ENCODE peak calls at places on chromosomes 12 and 14, in nine cellular contexts. One of them, this sample, is unnamed.

GRCh38 chr12:132146098-132146497 is 1.8 kb downstream of the NOC4L start:
- DNase-seq in AG04450: no peak
- DNase-seq in keratinocyte: no peak
- DNase-seq in ovary: peak
- DNase-seq in tibial nerve: peak
- DNase-seq in gastrocnemius medialis: no peak
- DNase-seq in CD8-positive, alpha-beta T cell: no peak
- DNase-seq in testis: no peak
- DNase-seq in thoracic aorta: no peak
- DNase-seq in this sample: no peak

GRCh38 chr12:57131896-57132744 is 3.8 kb downstream of the LRP1 start:
- DNase-seq in gastrocnemius medialis: no peak
- DNase-seq in keratinocyte: no peak
- DNase-seq in thoracic aorta: no peak
- DNase-seq in ovary: no peak
- DNase-seq in testis: no peak
- DNase-seq in AG04450: no peak
- DNase-seq in tibial nerve: no peak
- DNase-seq in CD8-positive, alpha-beta T cell: no peak
- DNase-seq in this sample: no peak

GRCh38 chr12:4900327-4900726 is 9.4 kb upstream of the KCNA1 start:
- DNase-seq in ovary: no peak
- DNase-seq in AG04450: no peak
- DNase-seq in testis: no peak
- DNase-seq in CD8-positive, alpha-beta T cell: no peak
- DNase-seq in gastrocnemius medialis: no peak
- DNase-seq in keratinocyte: peak
- DNase-seq in thoracic aorta: no peak
- DNase-seq in tibial nerve: no peak
- DNase-seq in this sample: no peak

GRCh38 chr12:110680032-110680431 is 8.9 kb downstream of the HVCN1 start:
- DNase-seq in ovary: no peak
- DNase-seq in thoracic aorta: no peak
- DNase-seq in gastrocnemius medialis: no peak
- DNase-seq in CD8-positive, alpha-beta T cell: no peak
- DNase-seq in keratinocyte: no peak
- DNase-seq in tibial nerve: no peak
- DNase-seq in testis: no peak
- DNase-seq in AG04450: no peak
- DNase-seq in this sample: no peak

GRCh38 chr12:52415870-52416750 is 10.0 kb upstream of the KRT82 start:
- DNase-seq in thoracic aorta: no peak
- DNase-seq in ovary: no peak
- DNase-seq in keratinocyte: peak
- DNase-seq in gastrocnemius medialis: peak
- DNase-seq in CD8-positive, alpha-beta T cell: no peak
- DNase-seq in testis: peak
- DNase-seq in tibial nerve: peak
- DNase-seq in AG04450: peak
- DNase-seq in this sample: no peak

GRCh38 chr12:52233462-52234141 is 559 bp downstream of the KRT7 start:
- DNase-seq in keratinocyte: no peak
- DNase-seq in AG04450: no peak
- DNase-seq in testis: no peak
- DNase-seq in thoracic aorta: no peak
- DNase-seq in gastrocnemius medialis: no peak
- DNase-seq in ovary: no peak
- DNase-seq in tibial nerve: no peak
- DNase-seq in CD8-positive, alpha-beta T cell: no peak
- DNase-seq in this sample: no peak

GRCh38 chr12:46246021-46246700 is 22.7 kb downstream of the SLC38A1 start:
- DNase-seq in ovary: no peak
- DNase-seq in testis: no peak
- DNase-seq in thoracic aorta: no peak
- DNase-seq in AG04450: no peak
- DNase-seq in keratinocyte: no peak
- DNase-seq in gastrocnemius medialis: no peak
- DNase-seq in tibial nerve: no peak
- DNase-seq in CD8-positive, alpha-beta T cell: peak
- DNase-seq in this sample: no peak

GRCh38 chr14:27078176-27078575 is 480.3 kb upstream of the NOVA1 start:
- DNase-seq in testis: no peak
- DNase-seq in AG04450: no peak
- DNase-seq in thoracic aorta: no peak
- DNase-seq in gastrocnemius medialis: no peak
- DNase-seq in tibial nerve: no peak
- DNase-seq in ovary: no peak
- DNase-seq in CD8-positive, alpha-beta T cell: no peak
- DNase-seq in keratinocyte: no peak
- DNase-seq in this sample: no peak

GRCh38 chr14:98182385-98183055 is 1089.5 kb downstream of the BCL11B start:
- DNase-seq in thoracic aorta: no peak
- DNase-seq in keratinocyte: peak
- DNase-seq in gastrocnemius medialis: no peak
- DNase-seq in CD8-positive, alpha-beta T cell: no peak
- DNase-seq in AG04450: no peak
- DNase-seq in tibial nerve: no peak
- DNase-seq in ovary: no peak
- DNase-seq in testis: no peak
- DNase-seq in this sample: no peak

GRCh38 chr14:93231129-93231979 is 24.3 kb downstream of the UBR7 start:
- DNase-seq in CD8-positive, alpha-beta T cell: no peak
- DNase-seq in keratinocyte: peak
- DNase-seq in AG04450: no peak
- DNase-seq in ovary: peak
- DNase-seq in thoracic aorta: no peak
- DNase-seq in testis: peak
- DNase-seq in tibial nerve: no peak
- DNase-seq in gastrocnemius medialis: no peak
- DNase-seq in this sample: no peak

GRCh38 chr12:129700036-129700435 is 203.8 kb downstream of the TMEM132D start:
- DNase-seq in CD8-positive, alpha-beta T cell: no peak
- DNase-seq in thoracic aorta: no peak
- DNase-seq in ovary: no peak
- DNase-seq in AG04450: no peak
- DNase-seq in testis: no peak
- DNase-seq in keratinocyte: no peak
- DNase-seq in gastrocnemius medialis: no peak
- DNase-seq in tibial nerve: no peak
- DNase-seq in this sample: no peak
- H3K4me3 ChIP-seq in CD8-positive, alpha-beta T cell: no peak
- H3K4me3 ChIP-seq in thoracic aorta: no peak
- H3K4me3 ChIP-seq in ovary: no peak
- H3K4me3 ChIP-seq in AG04450: no peak
- H3K4me3 ChIP-seq in testis: no peak
- H3K4me3 ChIP-seq in keratinocyte: no peak
- H3K4me3 ChIP-seq in gastrocnemius medialis: no peak
- H3K4me3 ChIP-seq in tibial nerve: no peak
- H3K4me3 ChIP-seq in this sample: no peak

GRCh38 chr12:100573499-100574261 is at the start of gene GAS2L3:
- DNase-seq in testis: peak
- DNase-seq in AG04450: peak
- DNase-seq in keratinocyte: no peak
- DNase-seq in CD8-positive, alpha-beta T cell: peak
- DNase-seq in thoracic aorta: peak
- DNase-seq in gastrocnemius medialis: peak
- DNase-seq in ovary: peak
- DNase-seq in tibial nerve: peak
- DNase-seq in this sample: peak
- H3K27ac ChIP-seq in testis: peak
- H3K27ac ChIP-seq in AG04450: peak
- H3K27ac ChIP-seq in keratinocyte: peak
- H3K27ac ChIP-seq in CD8-positive, alpha-beta T cell: no peak
- H3K27ac ChIP-seq in thoracic aorta: peak
- H3K27ac ChIP-seq in gastrocnemius medialis: peak
- H3K27ac ChIP-seq in ovary: peak
- H3K27ac ChIP-seq in tibial nerve: peak
- H3K27ac ChIP-seq in this sample: peak

GRCh38 chr14:50559990-50560928 is at the start of gene ATL1:
- DNase-seq in testis: peak
- DNase-seq in gastrocnemius medialis: peak
- DNase-seq in CD8-positive, alpha-beta T cell: peak
- DNase-seq in AG04450: peak
- DNase-seq in keratinocyte: no peak
- DNase-seq in ovary: peak
- DNase-seq in thoracic aorta: peak
- DNase-seq in tibial nerve: peak
- DNase-seq in this sample: peak
- TF ChIP-seq CTCF in testis: no peak
- TF ChIP-seq CTCF in gastrocnemius medialis: no peak
- TF ChIP-seq CTCF in CD8-positive, alpha-beta T cell: no peak
- TF ChIP-seq CTCF in AG04450: no peak
- TF ChIP-seq CTCF in keratinocyte: no peak
- TF ChIP-seq CTCF in ovary: no peak
- TF ChIP-seq CTCF in thoracic aorta: no peak
- TF ChIP-seq CTCF in tibial nerve: peak
- TF ChIP-seq CTCF in this sample: no peak

GRCh38 chr12:38101753-38102152 is 214.8 kb upstream of the ALG10B start:
- DNase-seq in ovary: no peak
- DNase-seq in CD8-positive, alpha-beta T cell: no peak
- DNase-seq in thoracic aorta: no peak
- DNase-seq in tibial nerve: no peak
- DNase-seq in keratinocyte: no peak
- DNase-seq in gastrocnemius medialis: no peak
- DNase-seq in testis: no peak
- DNase-seq in AG04450: no peak
- DNase-seq in this sample: no peak

GRCh38 chr12:38102197-38102596 is 214.4 kb upstream of the ALG10B start:
- DNase-seq in AG04450: no peak
- DNase-seq in tibial nerve: no peak
- DNase-seq in keratinocyte: no peak
- DNase-seq in CD8-positive, alpha-beta T cell: no peak
- DNase-seq in thoracic aorta: no peak
- DNase-seq in ovary: no peak
- DNase-seq in testis: no peak
- DNase-seq in gastrocnemius medialis: no peak
- DNase-seq in this sample: no peak

GRCh38 chr12:38099686-38100085 is 216.9 kb upstream of the ALG10B start:
- DNase-seq in gastrocnemius medialis: no peak
- DNase-seq in ovary: no peak
- DNase-seq in tibial nerve: no peak
- DNase-seq in keratinocyte: no peak
- DNase-seq in testis: no peak
- DNase-seq in AG04450: no peak
- DNase-seq in CD8-positive, alpha-beta T cell: no peak
- DNase-seq in thoracic aorta: no peak
- DNase-seq in this sample: no peak
- H3K4me3 ChIP-seq in gastrocnemius medialis: no peak
- H3K4me3 ChIP-seq in ovary: no peak
- H3K4me3 ChIP-seq in tibial nerve: no peak
- H3K4me3 ChIP-seq in keratinocyte: no peak
- H3K4me3 ChIP-seq in testis: peak
- H3K4me3 ChIP-seq in AG04450: no peak
- H3K4me3 ChIP-seq in CD8-positive, alpha-beta T cell: no peak
- H3K4me3 ChIP-seq in thoracic aorta: no peak
- H3K4me3 ChIP-seq in this sample: no peak

DNA sequence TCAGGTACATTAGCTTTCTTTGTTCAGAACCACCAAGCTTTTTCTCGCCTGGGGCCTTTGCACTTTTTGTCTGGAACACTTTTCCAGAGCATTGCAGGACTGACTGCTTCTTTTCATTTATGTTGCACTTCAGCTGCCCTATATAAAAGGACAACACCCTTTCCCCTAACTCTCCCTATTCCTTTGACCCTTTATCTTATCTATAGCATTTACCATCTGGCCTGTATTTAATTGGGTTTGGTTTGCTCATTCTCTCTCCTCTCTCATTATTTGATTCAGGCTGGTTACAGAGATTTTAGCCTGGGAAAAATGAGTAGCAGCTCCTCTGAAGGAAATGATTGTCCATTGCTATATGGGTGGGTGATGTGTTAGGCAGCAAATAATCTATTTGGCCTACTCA is 165.4 kb downstream of the KICS2 start:
- DNase-seq in AG04450: no peak
- DNase-seq in ovary: no peak
- DNase-seq in thoracic aorta: no peak
- DNase-seq in tibial nerve: no peak
- DNase-seq in CD8-positive, alpha-beta T cell: no peak
- DNase-seq in keratinocyte: no peak
- DNase-seq in testis: no peak
- DNase-seq in gastrocnemius medialis: no peak
- DNase-seq in this sample: no peak
- H3K27ac ChIP-seq in AG04450: no peak
- H3K27ac ChIP-seq in ovary: no peak
- H3K27ac ChIP-seq in thoracic aorta: no peak
- H3K27ac ChIP-seq in tibial nerve: no peak
- H3K27ac ChIP-seq in CD8-positive, alpha-beta T cell: no peak
- H3K27ac ChIP-seq in keratinocyte: no peak
- H3K27ac ChIP-seq in testis: no peak
- H3K27ac ChIP-seq in gastrocnemius medialis: no peak
- H3K27ac ChIP-seq in this sample: no peak

DNA sequence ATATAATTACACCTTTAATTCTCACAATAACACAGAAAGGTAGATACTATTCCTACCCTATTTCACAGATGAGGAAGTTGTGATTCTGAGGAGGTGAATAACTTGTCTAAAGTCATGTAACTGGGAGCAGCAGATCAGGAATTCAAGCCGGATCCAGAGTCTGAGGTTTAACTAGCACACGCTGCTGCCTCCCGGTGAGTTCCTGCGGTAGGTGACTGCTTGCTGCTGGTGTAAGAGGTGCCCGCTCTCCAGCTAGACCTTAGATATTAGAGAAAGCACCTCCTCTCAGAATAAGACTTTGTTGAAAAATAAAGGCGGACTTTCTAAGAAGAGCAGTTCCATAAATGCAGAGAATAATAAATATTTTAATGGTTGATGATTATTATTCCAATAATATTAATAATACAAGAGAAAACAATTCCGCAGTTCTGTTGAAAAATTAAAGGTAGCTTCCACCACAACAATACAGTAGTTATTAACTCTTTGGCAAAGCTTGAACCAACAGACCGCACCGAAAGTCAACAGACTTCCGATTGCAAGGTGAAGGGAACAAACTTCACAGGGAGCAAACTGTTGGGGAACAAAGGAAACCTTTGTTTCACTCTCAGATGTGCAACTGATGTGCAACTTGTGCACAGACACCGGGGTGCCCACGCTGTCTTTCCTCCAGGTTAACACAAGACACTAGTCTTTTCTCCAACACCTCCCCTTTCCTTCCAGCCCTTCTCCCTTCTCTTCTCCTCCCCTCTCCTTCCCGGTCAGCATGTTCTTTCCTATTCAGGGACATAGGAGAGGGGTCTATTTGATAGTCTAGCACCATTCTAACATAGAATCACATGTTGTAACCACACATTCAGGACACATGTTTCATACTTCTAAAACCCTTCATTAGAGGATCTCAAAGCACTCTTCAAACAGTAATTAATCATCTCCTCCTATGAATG is 73.2 kb upstream of the EGLN3 start:
- DNase-seq in testis: no peak
- DNase-seq in keratinocyte: no peak
- DNase-seq in CD8-positive, alpha-beta T cell: no peak
- DNase-seq in ovary: no peak
- DNase-seq in tibial nerve: no peak
- DNase-seq in AG04450: no peak
- DNase-seq in thoracic aorta: no peak
- DNase-seq in gastrocnemius medialis: no peak
- DNase-seq in this sample: no peak
- TF ChIP-seq CTCF in testis: no peak
- TF ChIP-seq CTCF in keratinocyte: peak
- TF ChIP-seq CTCF in CD8-positive, alpha-beta T cell: no peak
- TF ChIP-seq CTCF in ovary: no peak
- TF ChIP-seq CTCF in tibial nerve: no peak
- TF ChIP-seq CTCF in AG04450: no peak
- TF ChIP-seq CTCF in thoracic aorta: no peak
- TF ChIP-seq CTCF in gastrocnemius medialis: no peak
- TF ChIP-seq CTCF in this sample: no peak